ENCODE peak calls at places on chromosomes 1 and 21, in seven cellular contexts. G, O, R, F, W, J and E are unnamed samples.

GRCh38 chr21:44497641-44498243 is 42.3 kb downstream of the KRTAP10-1 start:
- DNase-seq in G (no peak), O (no peak), R (no peak), F (no peak), W (no peak), J (peak), E (peak)

GRCh38 chr1:59815892-59816291 is 1.1 kb downstream of the HOOK1 start:
- DNase-seq in G (peak), O (no peak), R (no peak), F (no peak), W (no peak), J (no peak), E (no peak)

GRCh38 chr21:41171210-41171609 is 3.2 kb downstream of the BACE2 start:
- DNase-seq in G (no peak), O (no peak), R (no peak), F (no peak), W (no peak), J (peak), E (no peak)

GRCh38 chr1:76048194-76048593 is 26.4 kb upstream of the ST6GALNAC3 start:
- DNase-seq in G (no peak), O (no peak), R (peak), F (no peak), W (no peak), J (no peak), E (no peak)

GRCh38 chr1:67429011-67429527 is 1.1 kb downstream of the SERBP1 start:
- DNase-seq in G (no peak), O (peak), R (no peak), F (peak), W (peak), J (no peak), E (peak)

GRCh38 chr1:207711285-207711684 is 40.6 kb upstream of the CD46 start:
- DNase-seq in G (peak), O (peak), R (peak), F (peak), W (no peak), J (no peak), E (peak)

GRCh38 chr1:53508991-53509663 is 49.9 kb downstream of the DMRTB1 start:
- DNase-seq in G (no peak), O (no peak), R (no peak), F (peak), W (no peak), J (no peak), E (peak)

GRCh38 chr1:21901473-21901847 is 35.6 kb downstream of the HSPG2 start:
- DNase-seq in G (peak), O (no peak), R (no peak), F (no peak), W (no peak), J (peak), E (no peak)

GRCh38 chr1:193448682-193449461 is 262.5 kb upstream of the B3GALT2 start:
- DNase-seq in G (no peak), O (no peak), R (peak), F (no peak), W (no peak), J (no peak), E (peak)

GRCh38 chr1:76162254-76162653 is 87.7 kb downstream of the ST6GALNAC3 start:
- DNase-seq in G (no peak), O (no peak), R (no peak), F (no peak), W (no peak), J (no peak), E (no peak)

GRCh38 chr1:195450794-195451193 is 1157.4 kb downstream of the KCNT2 start:
- DNase-seq in G (no peak), O (no peak), R (no peak), F (no peak), W (no peak), J (no peak), E (no peak)

GRCh38 chr1:111953797-111954196 is 35.7 kb downstream of the KCND3 start:
- DNase-seq in G (no peak), O (no peak), R (no peak), F (no peak), W (no peak), J (no peak), E (no peak)

GRCh38 chr1:193406901-193407300 is 220.5 kb upstream of the B3GALT2 start:
- DNase-seq in G (peak), O (peak), R (peak), F (peak), W (no peak), J (no peak), E (peak)

GRCh38 chr1:160205242-160205973 is at the start of gene PEA15:
- DNase-seq in G (peak), O (peak), R (peak), F (peak), W (peak), J (peak), E (peak)

GRCh38 chr1:19743180-19743579 is 56.5 kb downstream of the TMCO4 start:
- DNase-seq in G (no peak), O (no peak), R (no peak), F (no peak), W (no peak), J (no peak), E (no peak)

GRCh38 chr1:21852282-21853129 is 40.4 kb downstream of the LDLRAD2 start:
- DNase-seq in G (no peak), O (no peak), R (no peak), F (no peak), W (no peak), J (peak), E (no peak)

GRCh38 chr1:234617135-234617985 is 7.4 kb upstream of the IRF2BP2 start:
- DNase-seq in G (peak), O (no peak), R (no peak), F (peak), W (no peak), J (no peak), E (no peak)